ENCODE peak calls at places on chromosomes 6 and 20, in five cellular contexts. One of them, this sample, is unnamed. For H3K4me1, the result is how much of the 10 kb centered on the place peaks cover.

GRCh38 chr6:11006060-11006459 is 38.0 kb downstream of the ELOVL2 start:
- DNase-seq in naive thymus-derived CD4-positive, alpha-beta T cell: no peak
- DNase-seq in fibroblast of lung: no peak
- DNase-seq in K562: no peak
- DNase-seq in ovary: no peak
- DNase-seq in this sample: no peak

GRCh38 chr20:23086931-23087411 is 847 bp upstream of the CD93 start:
- DNase-seq in ovary: no peak
- DNase-seq in K562: no peak
- DNase-seq in naive thymus-derived CD4-positive, alpha-beta T cell: no peak
- DNase-seq in fibroblast of lung: no peak
- DNase-seq in this sample: peak

GRCh38 chr6:40399888-40400468 is 187.2 kb downstream of the LRFN2 start:
- DNase-seq in fibroblast of lung: no peak
- DNase-seq in K562: no peak
- DNase-seq in naive thymus-derived CD4-positive, alpha-beta T cell: no peak
- DNase-seq in ovary: no peak
- DNase-seq in this sample: no peak

GRCh38 chr6:5499644-5500306 is 238.5 kb downstream of the FARS2 start:
- DNase-seq in K562: no peak
- DNase-seq in ovary: no peak
- DNase-seq in fibroblast of lung: peak
- DNase-seq in naive thymus-derived CD4-positive, alpha-beta T cell: no peak
- DNase-seq in this sample: peak

GRCh38 chr6:9502991-9503761 is 911.7 kb downstream of the TFAP2A start:
- DNase-seq in ovary: no peak
- DNase-seq in K562: no peak
- DNase-seq in fibroblast of lung: no peak
- DNase-seq in naive thymus-derived CD4-positive, alpha-beta T cell: no peak
- DNase-seq in this sample: no peak

GRCh38 chr6:13485923-13486557 is 1.4 kb downstream of the GFOD1 start:
- DNase-seq in fibroblast of lung: peak
- DNase-seq in K562: peak
- DNase-seq in naive thymus-derived CD4-positive, alpha-beta T cell: no peak
- DNase-seq in ovary: peak
- DNase-seq in this sample: peak

GRCh38 chr6:34021839-34022190 is 124.1 kb downstream of the GRM4 start:
- DNase-seq in ovary: no peak
- DNase-seq in naive thymus-derived CD4-positive, alpha-beta T cell: no peak
- DNase-seq in K562: no peak
- DNase-seq in fibroblast of lung: no peak
- DNase-seq in this sample: peak

GRCh38 chr6:107064579-107065065 is 36.6 kb downstream of the MTRES1 start:
- DNase-seq in naive thymus-derived CD4-positive, alpha-beta T cell: peak
- DNase-seq in K562: peak
- DNase-seq in ovary: peak
- DNase-seq in fibroblast of lung: peak
- DNase-seq in this sample: peak

GRCh38 chr20:53959849-53960585 is 110.4 kb downstream of the BCAS1 start:
- DNase-seq in fibroblast of lung: peak
- DNase-seq in ovary: no peak
- DNase-seq in K562: no peak
- DNase-seq in naive thymus-derived CD4-positive, alpha-beta T cell: no peak
- DNase-seq in this sample: peak

GRCh38 chr6:43277643-43278523 is 20.2 kb upstream of the SLC22A7 start:
- DNase-seq in ovary: no peak
- DNase-seq in fibroblast of lung: no peak
- DNase-seq in K562: no peak
- DNase-seq in naive thymus-derived CD4-positive, alpha-beta T cell: no peak
- DNase-seq in this sample: peak

GRCh38 chr6:11538049-11538798 is 675 bp downstream of the TMEM170B start:
- DNase-seq in fibroblast of lung: peak
- DNase-seq in naive thymus-derived CD4-positive, alpha-beta T cell: peak
- DNase-seq in K562: peak
- DNase-seq in ovary: peak
- DNase-seq in this sample: peak

GRCh38 chr6:78947529-78947928 is 80.2 kb downstream of the IRAK1BP1 start:
- DNase-seq in fibroblast of lung: peak
- DNase-seq in naive thymus-derived CD4-positive, alpha-beta T cell: no peak
- DNase-seq in K562: no peak
- DNase-seq in ovary: no peak
- DNase-seq in this sample: no peak

GRCh38 chr6:113082691-113083090 is 735.6 kb downstream of the RFPL4B start:
- DNase-seq in naive thymus-derived CD4-positive, alpha-beta T cell: no peak
- DNase-seq in fibroblast of lung: peak
- DNase-seq in ovary: no peak
- DNase-seq in K562: no peak
- DNase-seq in this sample: peak

GRCh38 chr6:133889557-133890301 is 816 bp downstream of the TCF21 start:
- DNase-seq in fibroblast of lung: peak
- DNase-seq in K562: no peak
- DNase-seq in naive thymus-derived CD4-positive, alpha-beta T cell: no peak
- DNase-seq in ovary: peak
- DNase-seq in this sample: peak

GRCh38 chr6:46642928-46643751 is 9.5 kb downstream of the CYP39A1 start:
- DNase-seq in K562: no peak
- DNase-seq in naive thymus-derived CD4-positive, alpha-beta T cell: no peak
- DNase-seq in fibroblast of lung: no peak
- DNase-seq in ovary: no peak
- DNase-seq in this sample: no peak

GRCh38 chr20:10537850-10538480 is 102.9 kb downstream of the SLX4IP start:
- DNase-seq in fibroblast of lung: peak
- DNase-seq in K562: no peak
- DNase-seq in naive thymus-derived CD4-positive, alpha-beta T cell: no peak
- DNase-seq in ovary: no peak
- DNase-seq in this sample: no peak

GRCh38 chr20:6993526-6993925 is 226.0 kb downstream of the BMP2 start:
- DNase-seq in K562: no peak
- DNase-seq in ovary: no peak
- DNase-seq in fibroblast of lung: no peak
- DNase-seq in naive thymus-derived CD4-positive, alpha-beta T cell: no peak
- DNase-seq in this sample: no peak

GRCh38 chr6:167756594-167756993 is 70.1 kb upstream of the AFDN start:
- DNase-seq in fibroblast of lung: no peak
- DNase-seq in ovary: no peak
- DNase-seq in K562: no peak
- DNase-seq in naive thymus-derived CD4-positive, alpha-beta T cell: no peak
- DNase-seq in this sample: peak

GRCh38 chr6:11738681-11739375 is 39.8 kb downstream of the ADTRP start:
- DNase-seq in fibroblast of lung: no peak
- DNase-seq in K562: no peak
- DNase-seq in ovary: no peak
- DNase-seq in naive thymus-derived CD4-positive, alpha-beta T cell: no peak
- DNase-seq in this sample: no peak

GRCh38 chr20:59253325-59253724 is 47.1 kb upstream of the EDN3 start:
- DNase-seq in fibroblast of lung: no peak
- DNase-seq in K562: no peak
- DNase-seq in ovary: no peak
- DNase-seq in naive thymus-derived CD4-positive, alpha-beta T cell: peak
- DNase-seq in this sample: no peak

GRCh38 chr20:48236485-48237055 is 451.3 kb upstream of the SULF2 start:
- DNase-seq in ovary: no peak
- DNase-seq in naive thymus-derived CD4-positive, alpha-beta T cell: no peak
- DNase-seq in K562: no peak
- DNase-seq in fibroblast of lung: no peak
- DNase-seq in this sample: peak

GRCh38 chr20:33976959-33977358 is 16.8 kb upstream of the RALY start:
- DNase-seq in naive thymus-derived CD4-positive, alpha-beta T cell: no peak
- DNase-seq in K562: no peak
- DNase-seq in ovary: no peak
- DNase-seq in fibroblast of lung: no peak
- DNase-seq in this sample: no peak

GRCh38 chr6:112044856-112045255 is 9.0 kb upstream of the CCN6 start:
- DNase-seq in fibroblast of lung: no peak
- DNase-seq in ovary: no peak
- DNase-seq in naive thymus-derived CD4-positive, alpha-beta T cell: no peak
- DNase-seq in K562: no peak
- DNase-seq in this sample: peak

GRCh38 chr20:32846852-32847251 is 11.9 kb upstream of the EFCAB8 start:
- DNase-seq in ovary: no peak
- DNase-seq in fibroblast of lung: no peak
- DNase-seq in K562: no peak
- DNase-seq in naive thymus-derived CD4-positive, alpha-beta T cell: no peak
- DNase-seq in this sample: no peak

GRCh38 chr20:15205719-15206118 is 868.3 kb upstream of the FLRT3 start:
- DNase-seq in fibroblast of lung: no peak
- DNase-seq in K562: no peak
- DNase-seq in naive thymus-derived CD4-positive, alpha-beta T cell: no peak
- DNase-seq in ovary: no peak
- DNase-seq in this sample: no peak

GRCh38 chr6:2842139-2842552 is 483 bp upstream of the SERPINB1 start:
- DNase-seq in fibroblast of lung: no peak
- DNase-seq in K562: no peak
- DNase-seq in naive thymus-derived CD4-positive, alpha-beta T cell: no peak
- DNase-seq in ovary: no peak
- DNase-seq in this sample: no peak

GRCh38 chr20:36101201-36101600 is 53.3 kb upstream of the EPB41L1 start:
- DNase-seq in naive thymus-derived CD4-positive, alpha-beta T cell: no peak
- DNase-seq in fibroblast of lung: no peak
- DNase-seq in K562: no peak
- DNase-seq in ovary: no peak
- DNase-seq in this sample: no peak

GRCh38 chr6:142285235-142286087 is 16.3 kb upstream of the ADGRG6 start:
- DNase-seq in K562: no peak
- DNase-seq in ovary: no peak
- DNase-seq in naive thymus-derived CD4-positive, alpha-beta T cell: no peak
- DNase-seq in fibroblast of lung: no peak
- DNase-seq in this sample: no peak

GRCh38 chr6:8392569-8392968 is 42.8 kb downstream of the SLC35B3 start:
- DNase-seq in fibroblast of lung: no peak
- DNase-seq in K562: no peak
- DNase-seq in ovary: no peak
- DNase-seq in naive thymus-derived CD4-positive, alpha-beta T cell: peak
- DNase-seq in this sample: no peak

GRCh38 chr20:11178946-11179654 is 505.3 kb upstream of the JAG1 start:
- DNase-seq in K562: no peak
- DNase-seq in naive thymus-derived CD4-positive, alpha-beta T cell: no peak
- DNase-seq in fibroblast of lung: peak
- DNase-seq in ovary: no peak
- DNase-seq in this sample: no peak

GRCh38 chr6:68710916-68711315 is 75.8 kb downstream of the ADGRB3 start:
- DNase-seq in ovary: no peak
- DNase-seq in naive thymus-derived CD4-positive, alpha-beta T cell: no peak
- DNase-seq in fibroblast of lung: no peak
- DNase-seq in K562: no peak
- DNase-seq in this sample: no peak

GRCh38 chr6:167673951-167674350 is 152.8 kb upstream of the AFDN start:
- DNase-seq in K562: no peak
- DNase-seq in fibroblast of lung: no peak
- DNase-seq in ovary: no peak
- DNase-seq in naive thymus-derived CD4-positive, alpha-beta T cell: no peak
- DNase-seq in this sample: no peak

GRCh38 chr6:4010682-4011081 is 68.3 kb downstream of the FAM217A start:
- DNase-seq in K562: peak
- DNase-seq in ovary: no peak
- DNase-seq in fibroblast of lung: no peak
- DNase-seq in naive thymus-derived CD4-positive, alpha-beta T cell: peak
- DNase-seq in this sample: no peak

GRCh38 chr6:124294572-124294971 is 490.9 kb downstream of the NKAIN2 start:
- DNase-seq in ovary: no peak
- DNase-seq in fibroblast of lung: no peak
- DNase-seq in K562: no peak
- DNase-seq in naive thymus-derived CD4-positive, alpha-beta T cell: no peak
- DNase-seq in this sample: no peak

GRCh38 chr20:43960231-43960630 is 45.6 kb downstream of the TOX2 start:
- DNase-seq in fibroblast of lung: no peak
- DNase-seq in ovary: no peak
- DNase-seq in naive thymus-derived CD4-positive, alpha-beta T cell: no peak
- DNase-seq in K562: no peak
- DNase-seq in this sample: no peak
- H3K4me1 ChIP-seq in fibroblast of lung: under half
- H3K4me1 ChIP-seq in ovary: under half
- H3K4me1 ChIP-seq in naive thymus-derived CD4-positive, alpha-beta T cell: half or more
- H3K4me1 ChIP-seq in K562: under half
- H3K4me1 ChIP-seq in this sample: under half

GRCh38 chr6:15335916-15336315 is 90.0 kb downstream of the JARID2 start:
- DNase-seq in ovary: no peak
- DNase-seq in K562: no peak
- DNase-seq in naive thymus-derived CD4-positive, alpha-beta T cell: no peak
- DNase-seq in fibroblast of lung: no peak
- DNase-seq in this sample: no peak
- H3K4me1 ChIP-seq in ovary: under half
- H3K4me1 ChIP-seq in K562: under half
- H3K4me1 ChIP-seq in naive thymus-derived CD4-positive, alpha-beta T cell: under half
- H3K4me1 ChIP-seq in fibroblast of lung: under half
- H3K4me1 ChIP-seq in this sample: under half

DNA sequence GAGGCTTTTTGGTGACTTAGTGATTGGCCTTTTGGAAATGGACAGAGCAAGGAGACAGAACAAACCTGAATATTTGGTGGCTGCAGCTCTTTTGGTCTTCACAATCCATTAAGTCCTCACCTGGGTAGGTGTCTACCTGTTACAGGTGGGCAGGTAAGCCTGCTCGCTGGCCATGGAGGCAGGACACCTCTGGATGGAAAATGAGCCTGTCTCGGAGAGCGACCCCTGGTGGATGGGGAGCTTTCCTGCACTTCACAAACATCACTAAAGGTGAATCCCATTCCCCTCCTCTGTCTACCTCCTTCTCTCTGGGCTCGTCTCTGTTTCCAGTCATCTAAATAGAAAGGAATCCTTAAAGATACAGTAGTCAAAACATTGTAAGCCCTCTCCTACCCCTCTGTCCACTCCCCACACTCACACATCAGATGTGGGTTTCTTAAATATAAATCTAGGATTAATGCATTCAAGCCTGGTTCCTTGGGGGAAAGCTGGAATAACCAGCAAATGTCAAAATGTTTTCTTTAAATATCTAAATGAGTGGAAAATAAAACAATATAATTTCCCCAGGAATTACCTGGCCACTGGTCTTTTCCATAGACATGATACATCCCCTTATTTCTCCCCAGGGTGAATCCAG is 304.9 kb downstream of the CDH26 start:
- DNase-seq in ovary: no peak
- DNase-seq in naive thymus-derived CD4-positive, alpha-beta T cell: peak
- DNase-seq in fibroblast of lung: peak
- DNase-seq in K562: peak
- DNase-seq in this sample: no peak
- H3K4me1 ChIP-seq in ovary: under half
- H3K4me1 ChIP-seq in naive thymus-derived CD4-positive, alpha-beta T cell: under half
- H3K4me1 ChIP-seq in fibroblast of lung: under half
- H3K4me1 ChIP-seq in K562: under half
- H3K4me1 ChIP-seq in this sample: under half

GRCh38 chr6:158059108-158059507 is 77.4 kb downstream of the SYNJ2 start:
- DNase-seq in ovary: no peak
- DNase-seq in fibroblast of lung: no peak
- DNase-seq in K562: no peak
- DNase-seq in naive thymus-derived CD4-positive, alpha-beta T cell: no peak
- DNase-seq in this sample: peak
- H3K4me1 ChIP-seq in ovary: under half
- H3K4me1 ChIP-seq in fibroblast of lung: under half
- H3K4me1 ChIP-seq in K562: under half
- H3K4me1 ChIP-seq in naive thymus-derived CD4-positive, alpha-beta T cell: under half
- H3K4me1 ChIP-seq in this sample: half or more

GRCh38 chr20:8534368-8534767 is 402.3 kb downstream of the PLCB1 start:
- DNase-seq in naive thymus-derived CD4-positive, alpha-beta T cell: no peak
- DNase-seq in fibroblast of lung: no peak
- DNase-seq in ovary: no peak
- DNase-seq in K562: no peak
- DNase-seq in this sample: no peak
- H3K4me1 ChIP-seq in naive thymus-derived CD4-positive, alpha-beta T cell: under half
- H3K4me1 ChIP-seq in fibroblast of lung: under half
- H3K4me1 ChIP-seq in ovary: under half
- H3K4me1 ChIP-seq in K562: under half
- H3K4me1 ChIP-seq in this sample: under half